ENCODE peak calls at places on chromosomes 4 and X, in eight cellular contexts. A, V, G, Z, F, C, K and U are unnamed samples.
A peak's percentile ranks its signal among the peaks of the same experiment; 100 is the strongest.

GRCh38 chrX:112967341-112967740 is 126.7 kb upstream of the AMOT start:
- DNase-seq in A (no peak), V (no peak), G (no peak), Z (no peak), F (peak; percentile 12), C (no peak), K (no peak), U (no peak)

GRCh38 chr4:1208266-1208961 is 36.0 kb upstream of the SPON2 start:
- DNase-seq in A (no peak), V (no peak), G (no peak), Z (no peak), F (no peak), C (no peak), K (no peak), U (no peak)

GRCh38 chr4:112381996-112382692 is 85.0 kb downstream of the ALPK1 start:
- DNase-seq in A (no peak), V (no peak), G (no peak), Z (no peak), F (no peak), C (no peak), K (no peak), U (no peak)

GRCh38 chr4:141410839-141411238 is 190.1 kb downstream of the ZNF330 start:
- DNase-seq in A (no peak), V (no peak), G (no peak), Z (no peak), F (peak; percentile 68), C (no peak), K (no peak), U (no peak)

GRCh38 chrX:153410888-153411254 is 401 bp upstream of the ZFP92 start:
- DNase-seq in A (no peak), V (no peak), G (no peak), Z (no peak), F (no peak), C (no peak), K (no peak), U (no peak)

GRCh38 chr4:127737295-127737694 is 7.1 kb downstream of the SLC25A31 start:
- DNase-seq in A (no peak), V (no peak), G (no peak), Z (no peak), F (no peak), C (no peak), K (no peak), U (no peak)

GRCh38 chr4:151166662-151167061 is 67.2 kb downstream of the RPS3A start:
- DNase-seq in A (no peak), V (no peak), G (no peak), Z (no peak), F (no peak), C (no peak), K (no peak), U (no peak)

GRCh38 chrX:107537815-107538214 is 88.4 kb downstream of the FRMPD3 start:
- DNase-seq in A (peak; percentile 67), V (peak; percentile 12), G (peak; percentile 89), Z (peak; percentile 26), F (peak; percentile 38), C (no peak), K (peak; percentile 8), U (no peak)

GRCh38 chr4:13309751-13310150 is 174.4 kb downstream of the RAB28 start:
- DNase-seq in A (no peak), V (no peak), G (no peak), Z (no peak), F (no peak), C (no peak), K (no peak), U (no peak)